ENCODE peak calls at places on chromosomes 16 and 17, in nine cellular contexts. One of them, this sample, is unnamed.

GRCh38 chr17:81197831-81198490 is 24.8 kb downstream of the CEP131 start:
- DNase-seq in heart right ventricle: no peak
- DNase-seq in activated CD4-positive, alpha-beta T cell treated with anti-CD3 and anti-CD28 coated beads, Interleukin-2, amount 50 U/mL, for 1 hour: no peak
- DNase-seq in endothelial cell: no peak
- DNase-seq in T-helper 1 cell: no peak
- DNase-seq in GM19239: no peak
- DNase-seq in midbrain: no peak
- DNase-seq in HFFc6: no peak
- DNase-seq in foreskin keratinocyte: no peak
- DNase-seq in this sample: no peak

GRCh38 chr17:21394265-21394664 is 18.1 kb downstream of the KCNJ12 start:
- DNase-seq in midbrain: no peak
- DNase-seq in activated CD4-positive, alpha-beta T cell treated with anti-CD3 and anti-CD28 coated beads, Interleukin-2, amount 50 U/mL, for 1 hour: no peak
- DNase-seq in heart right ventricle: no peak
- DNase-seq in HFFc6: peak
- DNase-seq in foreskin keratinocyte: peak
- DNase-seq in GM19239: no peak
- DNase-seq in endothelial cell: no peak
- DNase-seq in T-helper 1 cell: no peak
- DNase-seq in this sample: no peak

GRCh38 chr16:56851671-56852400 is 13.2 kb upstream of the SLC12A3 start:
- DNase-seq in endothelial cell: no peak
- DNase-seq in T-helper 1 cell: no peak
- DNase-seq in heart right ventricle: no peak
- DNase-seq in foreskin keratinocyte: no peak
- DNase-seq in activated CD4-positive, alpha-beta T cell treated with anti-CD3 and anti-CD28 coated beads, Interleukin-2, amount 50 U/mL, for 1 hour: no peak
- DNase-seq in GM19239: no peak
- DNase-seq in HFFc6: no peak
- DNase-seq in midbrain: no peak
- DNase-seq in this sample: no peak

GRCh38 chr17:10674696-10675095 is 17.6 kb upstream of the MYH3 start:
- DNase-seq in foreskin keratinocyte: no peak
- DNase-seq in activated CD4-positive, alpha-beta T cell treated with anti-CD3 and anti-CD28 coated beads, Interleukin-2, amount 50 U/mL, for 1 hour: no peak
- DNase-seq in midbrain: no peak
- DNase-seq in GM19239: no peak
- DNase-seq in T-helper 1 cell: no peak
- DNase-seq in heart right ventricle: no peak
- DNase-seq in HFFc6: no peak
- DNase-seq in endothelial cell: no peak
- DNase-seq in this sample: no peak

GRCh38 chr17:29682987-29683386 is 60.3 kb upstream of the CORO6 start:
- DNase-seq in heart right ventricle: no peak
- DNase-seq in foreskin keratinocyte: no peak
- DNase-seq in T-helper 1 cell: no peak
- DNase-seq in activated CD4-positive, alpha-beta T cell treated with anti-CD3 and anti-CD28 coated beads, Interleukin-2, amount 50 U/mL, for 1 hour: no peak
- DNase-seq in endothelial cell: peak
- DNase-seq in HFFc6: no peak
- DNase-seq in GM19239: no peak
- DNase-seq in midbrain: no peak
- DNase-seq in this sample: no peak

GRCh38 chr16:24024971-24025370 is 189.2 kb downstream of the PRKCB start:
- DNase-seq in T-helper 1 cell: no peak
- DNase-seq in activated CD4-positive, alpha-beta T cell treated with anti-CD3 and anti-CD28 coated beads, Interleukin-2, amount 50 U/mL, for 1 hour: no peak
- DNase-seq in foreskin keratinocyte: no peak
- DNase-seq in HFFc6: no peak
- DNase-seq in endothelial cell: no peak
- DNase-seq in midbrain: no peak
- DNase-seq in heart right ventricle: no peak
- DNase-seq in GM19239: no peak
- DNase-seq in this sample: no peak

GRCh38 chr16:58393138-58393504 is 850 bp downstream of the GINS3 start:
- DNase-seq in GM19239: peak
- DNase-seq in endothelial cell: no peak
- DNase-seq in HFFc6: no peak
- DNase-seq in T-helper 1 cell: no peak
- DNase-seq in activated CD4-positive, alpha-beta T cell treated with anti-CD3 and anti-CD28 coated beads, Interleukin-2, amount 50 U/mL, for 1 hour: no peak
- DNase-seq in foreskin keratinocyte: no peak
- DNase-seq in midbrain: no peak
- DNase-seq in heart right ventricle: no peak
- DNase-seq in this sample: peak

GRCh38 chr16:47320546-47321315 is 140.1 kb downstream of the ITFG1 start:
- DNase-seq in HFFc6: peak
- DNase-seq in midbrain: no peak
- DNase-seq in T-helper 1 cell: no peak
- DNase-seq in GM19239: no peak
- DNase-seq in endothelial cell: no peak
- DNase-seq in activated CD4-positive, alpha-beta T cell treated with anti-CD3 and anti-CD28 coated beads, Interleukin-2, amount 50 U/mL, for 1 hour: no peak
- DNase-seq in heart right ventricle: no peak
- DNase-seq in foreskin keratinocyte: no peak
- DNase-seq in this sample: no peak

GRCh38 chr17:36938566-36939058 is 1.3 kb downstream of the LHX1 start:
- DNase-seq in HFFc6: no peak
- DNase-seq in GM19239: no peak
- DNase-seq in endothelial cell: no peak
- DNase-seq in activated CD4-positive, alpha-beta T cell treated with anti-CD3 and anti-CD28 coated beads, Interleukin-2, amount 50 U/mL, for 1 hour: no peak
- DNase-seq in heart right ventricle: no peak
- DNase-seq in T-helper 1 cell: no peak
- DNase-seq in foreskin keratinocyte: no peak
- DNase-seq in midbrain: no peak
- DNase-seq in this sample: peak

GRCh38 chr17:17754719-17755686 is 73.7 kb downstream of the RAI1 start:
- DNase-seq in HFFc6: no peak
- DNase-seq in activated CD4-positive, alpha-beta T cell treated with anti-CD3 and anti-CD28 coated beads, Interleukin-2, amount 50 U/mL, for 1 hour: no peak
- DNase-seq in midbrain: no peak
- DNase-seq in heart right ventricle: peak
- DNase-seq in T-helper 1 cell: no peak
- DNase-seq in GM19239: no peak
- DNase-seq in foreskin keratinocyte: no peak
- DNase-seq in endothelial cell: no peak
- DNase-seq in this sample: no peak

GRCh38 chr17:80862341-80862969 is 129.2 kb upstream of the CHMP6 start:
- DNase-seq in GM19239: no peak
- DNase-seq in activated CD4-positive, alpha-beta T cell treated with anti-CD3 and anti-CD28 coated beads, Interleukin-2, amount 50 U/mL, for 1 hour: no peak
- DNase-seq in HFFc6: no peak
- DNase-seq in endothelial cell: no peak
- DNase-seq in T-helper 1 cell: no peak
- DNase-seq in foreskin keratinocyte: no peak
- DNase-seq in heart right ventricle: no peak
- DNase-seq in midbrain: no peak
- DNase-seq in this sample: no peak

GRCh38 chr16:13378151-13378550 is 476.8 kb downstream of the SHISA9 start:
- DNase-seq in T-helper 1 cell: no peak
- DNase-seq in GM19239: no peak
- DNase-seq in activated CD4-positive, alpha-beta T cell treated with anti-CD3 and anti-CD28 coated beads, Interleukin-2, amount 50 U/mL, for 1 hour: no peak
- DNase-seq in HFFc6: no peak
- DNase-seq in heart right ventricle: no peak
- DNase-seq in midbrain: no peak
- DNase-seq in foreskin keratinocyte: no peak
- DNase-seq in endothelial cell: no peak
- DNase-seq in this sample: no peak

GRCh38 chr17:40879026-40879425 is 6.0 kb downstream of the KRT20 start:
- DNase-seq in endothelial cell: no peak
- DNase-seq in T-helper 1 cell: no peak
- DNase-seq in heart right ventricle: no peak
- DNase-seq in midbrain: no peak
- DNase-seq in HFFc6: no peak
- DNase-seq in foreskin keratinocyte: no peak
- DNase-seq in GM19239: no peak
- DNase-seq in activated CD4-positive, alpha-beta T cell treated with anti-CD3 and anti-CD28 coated beads, Interleukin-2, amount 50 U/mL, for 1 hour: no peak
- DNase-seq in this sample: no peak

GRCh38 chr16:68235105-68235881 is 634 bp downstream of the ESRP2 start:
- DNase-seq in GM19239: no peak
- DNase-seq in activated CD4-positive, alpha-beta T cell treated with anti-CD3 and anti-CD28 coated beads, Interleukin-2, amount 50 U/mL, for 1 hour: no peak
- DNase-seq in midbrain: no peak
- DNase-seq in HFFc6: no peak
- DNase-seq in foreskin keratinocyte: peak
- DNase-seq in heart right ventricle: no peak
- DNase-seq in endothelial cell: no peak
- DNase-seq in T-helper 1 cell: no peak
- DNase-seq in this sample: no peak

GRCh38 chr16:84266451-84266850 is 26.6 kb upstream of the KCNG4 start:
- DNase-seq in activated CD4-positive, alpha-beta T cell treated with anti-CD3 and anti-CD28 coated beads, Interleukin-2, amount 50 U/mL, for 1 hour: no peak
- DNase-seq in endothelial cell: peak
- DNase-seq in foreskin keratinocyte: no peak
- DNase-seq in midbrain: peak
- DNase-seq in heart right ventricle: no peak
- DNase-seq in HFFc6: peak
- DNase-seq in T-helper 1 cell: no peak
- DNase-seq in GM19239: peak
- DNase-seq in this sample: peak

GRCh38 chr17:82872591-82873520 is 33.0 kb upstream of the ZNF750 start:
- DNase-seq in GM19239: no peak
- DNase-seq in heart right ventricle: no peak
- DNase-seq in T-helper 1 cell: no peak
- DNase-seq in midbrain: no peak
- DNase-seq in endothelial cell: no peak
- DNase-seq in foreskin keratinocyte: no peak
- DNase-seq in HFFc6: no peak
- DNase-seq in activated CD4-positive, alpha-beta T cell treated with anti-CD3 and anti-CD28 coated beads, Interleukin-2, amount 50 U/mL, for 1 hour: no peak
- DNase-seq in this sample: no peak

GRCh38 chr17:65170839-65171238 is 33.7 kb downstream of the RGS9 start:
- DNase-seq in foreskin keratinocyte: no peak
- DNase-seq in HFFc6: no peak
- DNase-seq in T-helper 1 cell: no peak
- DNase-seq in GM19239: no peak
- DNase-seq in activated CD4-positive, alpha-beta T cell treated with anti-CD3 and anti-CD28 coated beads, Interleukin-2, amount 50 U/mL, for 1 hour: no peak
- DNase-seq in heart right ventricle: peak
- DNase-seq in endothelial cell: no peak
- DNase-seq in midbrain: peak
- DNase-seq in this sample: peak

GRCh38 chr16:27174798-27175197 is 28.5 kb upstream of the KDM8 start:
- DNase-seq in foreskin keratinocyte: peak
- DNase-seq in endothelial cell: no peak
- DNase-seq in heart right ventricle: no peak
- DNase-seq in T-helper 1 cell: no peak
- DNase-seq in activated CD4-positive, alpha-beta T cell treated with anti-CD3 and anti-CD28 coated beads, Interleukin-2, amount 50 U/mL, for 1 hour: no peak
- DNase-seq in midbrain: no peak
- DNase-seq in GM19239: no peak
- DNase-seq in HFFc6: peak
- DNase-seq in this sample: no peak

GRCh38 chr16:7746971-7747370 is 414.3 kb downstream of the RBFOX1 start:
- DNase-seq in midbrain: no peak
- DNase-seq in T-helper 1 cell: no peak
- DNase-seq in HFFc6: no peak
- DNase-seq in foreskin keratinocyte: no peak
- DNase-seq in GM19239: no peak
- DNase-seq in activated CD4-positive, alpha-beta T cell treated with anti-CD3 and anti-CD28 coated beads, Interleukin-2, amount 50 U/mL, for 1 hour: no peak
- DNase-seq in heart right ventricle: no peak
- DNase-seq in endothelial cell: no peak
- DNase-seq in this sample: peak

GRCh38 chr17:59796785-59797205 is 89.3 kb downstream of the VMP1 start:
- DNase-seq in endothelial cell: no peak
- DNase-seq in foreskin keratinocyte: no peak
- DNase-seq in T-helper 1 cell: no peak
- DNase-seq in activated CD4-positive, alpha-beta T cell treated with anti-CD3 and anti-CD28 coated beads, Interleukin-2, amount 50 U/mL, for 1 hour: no peak
- DNase-seq in midbrain: no peak
- DNase-seq in heart right ventricle: no peak
- DNase-seq in GM19239: no peak
- DNase-seq in HFFc6: no peak
- DNase-seq in this sample: no peak

GRCh38 chr17:77318491-77319210 is 177.9 kb downstream of the SEC14L1 start:
- DNase-seq in heart right ventricle: no peak
- DNase-seq in HFFc6: no peak
- DNase-seq in foreskin keratinocyte: no peak
- DNase-seq in GM19239: no peak
- DNase-seq in T-helper 1 cell: no peak
- DNase-seq in midbrain: no peak
- DNase-seq in endothelial cell: no peak
- DNase-seq in activated CD4-positive, alpha-beta T cell treated with anti-CD3 and anti-CD28 coated beads, Interleukin-2, amount 50 U/mL, for 1 hour: no peak
- DNase-seq in this sample: no peak

GRCh38 chr17:63700528-63701441 is 860 bp upstream of the LIMD2 start:
- DNase-seq in midbrain: peak
- DNase-seq in endothelial cell: peak
- DNase-seq in GM19239: no peak
- DNase-seq in HFFc6: no peak
- DNase-seq in foreskin keratinocyte: no peak
- DNase-seq in activated CD4-positive, alpha-beta T cell treated with anti-CD3 and anti-CD28 coated beads, Interleukin-2, amount 50 U/mL, for 1 hour: peak
- DNase-seq in heart right ventricle: peak
- DNase-seq in T-helper 1 cell: peak
- DNase-seq in this sample: no peak

GRCh38 chr17:72151565-72152391 is 31.0 kb downstream of the SOX9 start:
- DNase-seq in endothelial cell: no peak
- DNase-seq in foreskin keratinocyte: no peak
- DNase-seq in GM19239: no peak
- DNase-seq in midbrain: peak
- DNase-seq in heart right ventricle: peak
- DNase-seq in HFFc6: no peak
- DNase-seq in activated CD4-positive, alpha-beta T cell treated with anti-CD3 and anti-CD28 coated beads, Interleukin-2, amount 50 U/mL, for 1 hour: no peak
- DNase-seq in T-helper 1 cell: no peak
- DNase-seq in this sample: no peak

GRCh38 chr16:81175325-81175891 is 63.1 kb upstream of the BCO1 start:
- DNase-seq in HFFc6: peak
- DNase-seq in foreskin keratinocyte: no peak
- DNase-seq in heart right ventricle: no peak
- DNase-seq in midbrain: no peak
- DNase-seq in T-helper 1 cell: no peak
- DNase-seq in endothelial cell: no peak
- DNase-seq in GM19239: no peak
- DNase-seq in activated CD4-positive, alpha-beta T cell treated with anti-CD3 and anti-CD28 coated beads, Interleukin-2, amount 50 U/mL, for 1 hour: no peak
- DNase-seq in this sample: no peak

GRCh38 chr17:72588961-72589360 is 468.1 kb downstream of the SOX9 start:
- DNase-seq in GM19239: no peak
- DNase-seq in T-helper 1 cell: no peak
- DNase-seq in foreskin keratinocyte: peak
- DNase-seq in HFFc6: no peak
- DNase-seq in heart right ventricle: no peak
- DNase-seq in midbrain: no peak
- DNase-seq in activated CD4-positive, alpha-beta T cell treated with anti-CD3 and anti-CD28 coated beads, Interleukin-2, amount 50 U/mL, for 1 hour: peak
- DNase-seq in endothelial cell: no peak
- DNase-seq in this sample: peak

GRCh38 chr17:51852603-51853002 is 305.9 kb downstream of the CA10 start:
- DNase-seq in foreskin keratinocyte: no peak
- DNase-seq in midbrain: no peak
- DNase-seq in heart right ventricle: no peak
- DNase-seq in HFFc6: no peak
- DNase-seq in endothelial cell: no peak
- DNase-seq in activated CD4-positive, alpha-beta T cell treated with anti-CD3 and anti-CD28 coated beads, Interleukin-2, amount 50 U/mL, for 1 hour: no peak
- DNase-seq in T-helper 1 cell: no peak
- DNase-seq in GM19239: no peak
- DNase-seq in this sample: no peak

GRCh38 chr17:34776454-34776853 is 184.8 kb downstream of the CCT6B start:
- DNase-seq in HFFc6: no peak
- DNase-seq in midbrain: no peak
- DNase-seq in activated CD4-positive, alpha-beta T cell treated with anti-CD3 and anti-CD28 coated beads, Interleukin-2, amount 50 U/mL, for 1 hour: no peak
- DNase-seq in GM19239: no peak
- DNase-seq in heart right ventricle: no peak
- DNase-seq in foreskin keratinocyte: no peak
- DNase-seq in T-helper 1 cell: no peak
- DNase-seq in endothelial cell: no peak
- DNase-seq in this sample: no peak

This sample was measured in cerebellar cortex.